ENCODE peak calls at places on chromosomes 16 and 17, in eight cellular contexts. M is T1000; A is fibroblast of mammary gland; K is KBM-7; Q is PC-9; U is AG04449; X is NT2/D1; I is stimulated activated effector memory CD8-positive, alpha-beta T cell treated with anti-CD3 and anti-CD28 coated beads, Interleukin-12 subunit alpha, Interleukin-12 subunit beta, amount 100 ng/mL, for 72 hours. W is an unnamed sample.

GRCh38 chr17:80592243-80592642 is 47.6 kb downstream of the RPTOR start:
- DNase-seq in Q (no peak), A (no peak), K (no peak), M (no peak), I (no peak), U (no peak), X (no peak), W (no peak)

GRCh38 chr17:81049973-81050551 is 15.1 kb downstream of the BAIAP2 start:
- DNase-seq in A (peak; percentile 46), K (no peak), X (no peak), I (no peak), U (no peak), Q (peak; percentile 96), M (peak; percentile 54), W (no peak)

GRCh38 chr16:58464047-58464915 is 35.7 kb upstream of the NDRG4 start:
- DNase-seq in A (no peak), U (no peak), K (no peak), Q (no peak), X (no peak), M (no peak), I (no peak), W (no peak)

GRCh38 chr16:57422026-57422944 is 17.7 kb downstream of the CCL17 start:
- DNase-seq in X (no peak), A (peak; percentile 65), I (no peak), K (peak; percentile 57), Q (peak; percentile 59), U (peak; percentile 5), M (no peak), W (peak; percentile 53)

GRCh38 chr17:78839762-78840529 is 668 bp downstream of the USP36 start:
- DNase-seq in X (no peak), A (peak; percentile 68), U (no peak), I (peak; percentile 42), Q (peak; percentile 37), K (peak; percentile 41), M (no peak), W (peak; percentile 56)

GRCh38 chr16:10738231-10739077 is 5.2 kb upstream of the NUBP1 start:
- DNase-seq in K (peak; percentile 65), U (no peak), M (peak; percentile 18), A (peak; percentile 89), Q (peak; percentile 88), I (no peak), X (peak; percentile 42), W (peak; percentile 34)

GRCh38 chr16:61432421-61432820 is 603.8 kb downstream of the CDH8 start:
- DNase-seq in X (no peak), U (no peak), I (no peak), M (no peak), K (no peak), A (no peak), Q (no peak), W (no peak)

GRCh38 chr16:24988593-24989338 is 26.4 kb downstream of the ARHGAP17 start:
- DNase-seq in K (no peak), U (no peak), X (no peak), A (peak; percentile 76), Q (peak; percentile 91), M (no peak), I (no peak), W (no peak)

GRCh38 chr17:50075446-50076032 is 19.6 kb upstream of the PDK2 start:
- DNase-seq in U (no peak), Q (no peak), M (no peak), X (no peak), K (no peak), A (no peak), I (no peak), W (no peak)

GRCh38 chr17:48198950-48199541 is 91.5 kb downstream of the SNX11 start:
- DNase-seq in K (peak; percentile 6), I (no peak), U (no peak), Q (no peak), X (no peak), A (no peak), M (no peak), W (no peak)

GRCh38 chr17:77037943-77038342 is 102.8 kb upstream of the SEC14L1 start:
- DNase-seq in U (no peak), M (no peak), I (no peak), Q (no peak), X (no peak), A (no peak), K (no peak), W (no peak)

GRCh38 chr16:11670171-11671131 is 2.2 kb downstream of the SNN start:
- DNase-seq in K (no peak), I (no peak), Q (no peak), A (no peak), M (no peak), U (no peak), X (no peak), W (peak; percentile 51)

GRCh38 chr17:45190503-45191282 is 29.0 kb downstream of the HEXIM2 start:
- DNase-seq in I (no peak), U (no peak), K (no peak), M (no peak), Q (no peak), A (no peak), X (no peak), W (peak; percentile 64)

GRCh38 chr17:969767-970387 is 9.7 kb downstream of the NXN start:
- DNase-seq in A (peak; percentile 50), X (no peak), K (no peak), I (no peak), U (no peak), M (no peak), Q (no peak), W (no peak)

GRCh38 chr17:9174779-9175574 is 153.7 kb downstream of the NTN1 start:
- DNase-seq in Q (no peak), M (no peak), A (no peak), U (no peak), I (no peak), K (no peak), X (no peak), W (no peak)

GRCh38 chr17:59547131-59547915 is 18.1 kb upstream of the DHX40 start:
- DNase-seq in K (peak; percentile 21), U (no peak), I (no peak), X (no peak), A (peak; percentile 5), Q (no peak), M (no peak), W (no peak)

GRCh38 chr16:76955629-76956028 is 235.4 kb upstream of the MON1B start:
- DNase-seq in Q (peak; percentile 38), K (no peak), U (no peak), A (peak; percentile 44), X (no peak), M (no peak), I (no peak), W (no peak)

GRCh38 chr17:77363821-77364361 is 223.1 kb downstream of the SEC14L1 start:
- DNase-seq in Q (no peak), I (no peak), A (peak; percentile 68), X (no peak), M (no peak), K (no peak), U (no peak), W (no peak)

GRCh38 chr16:75243667-75244224 is 7.7 kb downstream of the BCAR1 start:
- DNase-seq in Q (no peak), U (no peak), X (no peak), K (no peak), M (no peak), A (no peak), I (no peak), W (no peak)

GRCh38 chr17:29645516-29646051 is 22.9 kb upstream of the CORO6 start:
- DNase-seq in X (no peak), K (no peak), M (no peak), Q (no peak), I (no peak), U (peak; percentile 57), A (peak; percentile 97), W (no peak)

GRCh38 chr17:44820631-44821196 is 9.4 kb downstream of the GJC1 start:
- DNase-seq in X (no peak), U (peak; percentile 67), A (peak; percentile 91), I (no peak), K (no peak), M (peak; percentile 43), Q (peak; percentile 95), W (no peak)

GRCh38 chr16:84883301-84883700 is 63.5 kb downstream of the CRISPLD2 start:
- DNase-seq in X (no peak), M (no peak), U (no peak), Q (no peak), I (no peak), K (no peak), A (peak; percentile 84), W (no peak)

GRCh38 chr16:70700101-70701020 is 14.5 kb upstream of the MTSS2 start:
- DNase-seq in Q (no peak), U (no peak), I (no peak), A (no peak), X (no peak), M (no peak), K (peak; percentile 59), W (no peak)

GRCh38 chr16:57797526-57798266 is 4.6 kb downstream of the KIFC3 start:
- DNase-seq in A (no peak), X (no peak), I (no peak), U (no peak), K (no peak), M (no peak), Q (peak; percentile 91), W (no peak)

GRCh38 chr16:70648606-70649005 is 2.2 kb downstream of the IL34 start:
- DNase-seq in M (no peak), Q (no peak), K (no peak), X (no peak), A (no peak), I (no peak), U (no peak), W (no peak)

GRCh38 chr16:5621826-5622225 is 524.2 kb upstream of the EEF2KMT start:
- DNase-seq in Q (no peak), A (no peak), K (no peak), I (no peak), M (no peak), U (no peak), X (no peak), W (no peak)

GRCh38 chr16:11356573-11357331 is 11.5 kb downstream of the RMI2 start:
- DNase-seq in X (peak; percentile 55), K (peak; percentile 75), U (no peak), A (peak; percentile 51), Q (no peak), I (no peak), M (no peak), W (peak; percentile 67)

W was measured in NAMALWA.